ENCODE peak calls at places on chromosomes 7 and 10, in five cellular contexts. S is iPS DF 6.9; C is heart right ventricle; D is activated T-cell treated with anti-CD3 and anti-CD28 coated beads for 1 hour; J is stimulated activated CD8-positive, alpha-beta memory T cell treated with anti-CD3 and anti-CD28 coated beads, Interleukin-4, amount 100 ng/mL, for 1 hour. O is an unnamed sample.

GRCh38 chr10:341081-341740 is 206.0 kb downstream of the ZMYND11 start:
- DNase-seq in S (no peak), C (no peak), D (no peak), J (no peak), O (no peak)

GRCh38 chr10:92799591-92799990 is 48.7 kb upstream of the EXOC6 start:
- DNase-seq in S (no peak), C (no peak), D (no peak), J (no peak), O (no peak)

GRCh38 chr10:6977641-6978627 is 397.9 kb upstream of the PRKCQ start:
- DNase-seq in S (no peak), C (no peak), D (no peak), J (no peak), O (no peak)

GRCh38 chr7:43454936-43455518 is 127.9 kb upstream of the STK17A start:
- DNase-seq in S (no peak), C (no peak), D (no peak), J (no peak), O (no peak)

GRCh38 chr10:32446701-32447406 is 914 bp downstream of the CCDC7 start:
- DNase-seq in S (no peak), C (no peak), D (no peak), J (no peak), O (no peak)

GRCh38 chr7:50142421-50143113 is 49.5 kb upstream of the ZPBP start:
- DNase-seq in S (no peak), C (peak), D (no peak), J (no peak), O (no peak)

GRCh38 chr7:124032369-124033092 is at the start of gene TMEM229A:
- DNase-seq in S (peak), C (peak), D (no peak), J (no peak), O (peak)

GRCh38 chr10:78754269-78755074 is 314.3 kb upstream of the ZMIZ1 start:
- DNase-seq in S (no peak), C (no peak), D (no peak), J (no peak), O (no peak)

GRCh38 chr7:81482600-81483186 is 287.2 kb downstream of the HGF start:
- DNase-seq in S (no peak), C (no peak), D (no peak), J (no peak), O (no peak)

GRCh38 chr7:84060000-84060399 is 134.6 kb downstream of the SEMA3A start:
- DNase-seq in S (no peak), C (no peak), D (no peak), J (no peak), O (no peak)

O was measured in H9.